ENCODE peak calls at places on chromosomes 1 and 21, in seven cellular contexts. F, U, A, K, Y, R and W are unnamed samples.

GRCh38 chr1:157156058-157156541 is 17.9 kb upstream of the ETV3 start:
- DNase-seq in U (peak), K (peak), F (peak), R (peak), Y (peak), A (no peak), W (peak)

GRCh38 chr1:50343323-50343722 is 79.9 kb downstream of the DMRTA2 start:
- DNase-seq in U (no peak), F (no peak), K (no peak), Y (no peak), A (no peak), R (no peak), W (no peak)

GRCh38 chr1:55987491-55988255 is 591.7 kb downstream of the PLPP3 start:
- DNase-seq in K (no peak), Y (no peak), U (no peak), A (no peak), F (no peak), R (no peak), W (no peak)

GRCh38 chr1:43729816-43730463 is 22.6 kb downstream of the ST3GAL3 start:
- DNase-seq in U (no peak), F (no peak), K (peak), R (peak), Y (no peak), A (no peak), W (no peak)

GRCh38 chr1:246591047-246591446 is 24.8 kb downstream of the CNST start:
- DNase-seq in U (no peak), Y (no peak), R (no peak), A (no peak), F (no peak), K (no peak), W (no peak)

GRCh38 chr21:41772351-41773080 is 5.7 kb upstream of the RIPK4 start:
- DNase-seq in U (no peak), A (peak), F (no peak), Y (no peak), K (no peak), R (no peak), W (no peak)

GRCh38 chr1:225911207-225912130 is 12.6 kb downstream of the PYCR2 start:
- DNase-seq in F (no peak), R (peak), Y (peak), A (no peak), U (no peak), K (peak), W (no peak)

GRCh38 chr1:216566809-216567208 is 143.6 kb upstream of the USH2A start:
- DNase-seq in A (no peak), F (peak), R (peak), Y (no peak), U (no peak), K (no peak), W (peak)

GRCh38 chr1:110559157-110559556 is 40.2 kb upstream of the KCNA10 start:
- DNase-seq in K (no peak), F (peak), R (no peak), A (no peak), Y (no peak), U (no peak), W (no peak)

GRCh38 chr1:7975212-7975865 is 13.8 kb downstream of the PARK7 start:
- DNase-seq in F (peak), Y (no peak), A (peak), U (peak), R (peak), K (peak), W (peak)

GRCh38 chr1:115710859-115711624 is 57.5 kb downstream of the CASQ2 start:
- DNase-seq in F (no peak), U (no peak), K (no peak), R (no peak), A (no peak), Y (no peak), W (no peak)

GRCh38 chr1:24505816-24506215 is 3.2 kb downstream of the RCAN3 start:
- DNase-seq in R (no peak), K (no peak), U (no peak), F (no peak), Y (no peak), A (no peak), W (no peak)

GRCh38 chr1:225642177-225642576 is 10.7 kb downstream of the ENAH start:
- DNase-seq in U (no peak), Y (no peak), R (no peak), K (no peak), F (no peak), A (no peak), W (no peak)

GRCh38 chr1:86335906-86336305 is 60.2 kb downstream of the ODF2L start:
- DNase-seq in F (no peak), A (no peak), R (no peak), Y (no peak), U (no peak), K (no peak), W (no peak)

GRCh38 chr21:19198801-19199200 is 795.2 kb upstream of the TMPRSS15 start:
- DNase-seq in Y (no peak), A (no peak), R (no peak), K (no peak), U (peak), F (no peak), W (no peak)

GRCh38 chr21:39750670-39751069 is 5.7 kb downstream of the IGSF5 start:
- DNase-seq in Y (no peak), K (no peak), A (no peak), U (no peak), F (no peak), R (no peak), W (no peak)

GRCh38 chr1:174080819-174081218 is 58.7 kb upstream of the RC3H1 start:
- DNase-seq in Y (no peak), R (no peak), F (no peak), K (no peak), U (no peak), A (no peak), W (no peak)

GRCh38 chr21:38751379-38752050 is 54.2 kb upstream of the ETS2 start:
- DNase-seq in R (no peak), K (no peak), F (peak), Y (no peak), A (no peak), U (no peak), W (no peak)

GRCh38 chr21:29893687-29894086 is 46.1 kb downstream of the GRIK1 start:
- DNase-seq in F (no peak), U (no peak), K (no peak), Y (no peak), R (no peak), A (no peak), W (no peak)

GRCh38 chr1:1161683-1162079 is 12.0 kb upstream of the TTLL10 start:
- DNase-seq in K (no peak), A (no peak), F (no peak), Y (no peak), U (no peak), R (no peak), W (no peak)

GRCh38 chr1:24409535-24409934 is 4.0 kb downstream of the STPG1 start:
- DNase-seq in K (no peak), U (peak), R (no peak), F (no peak), Y (no peak), A (no peak), W (no peak)

GRCh38 chr1:82565546-82565945 is 764.8 kb downstream of the ADGRL2 start:
- DNase-seq in K (no peak), A (no peak), F (no peak), Y (no peak), R (peak), U (peak), W (no peak)

GRCh38 chr21:40255665-40256064 is 388.4 kb downstream of the PCP4 start:
- DNase-seq in K (no peak), U (no peak), A (no peak), F (no peak), R (no peak), Y (no peak), W (peak)

GRCh38 chr1:115337633-115338456 is at the start of gene NGF:
- DNase-seq in K (no peak), A (no peak), U (peak), R (peak), F (no peak), Y (no peak), W (peak)

GRCh38 chr21:45018131-45019075 is 56.0 kb upstream of the ADARB1 start:
- DNase-seq in F (no peak), A (no peak), K (no peak), U (no peak), R (peak), Y (no peak), W (no peak)

GRCh38 chr1:185681034-185681633 is 53.1 kb upstream of the HMCN1 start:
- DNase-seq in U (peak), R (peak), A (no peak), Y (no peak), F (peak), K (no peak), W (peak)

GRCh38 chr1:24036080-24036479 is 56.0 kb upstream of the SRSF10 start:
- DNase-seq in A (no peak), F (no peak), R (no peak), Y (no peak), K (no peak), U (no peak), W (no peak)